ENCODE peak calls at places on chromosome 12, in seven cellular contexts. D is tibial nerve; M is stimulated activated CD8-positive, alpha-beta memory T cell treated with anti-CD3 and anti-CD28 coated beads, Interleukin-4, amount 100 ng/mL, for 48 hours; R is GM20000; F is NCI-H2081; N is ureter; P is LoVo. E is an unnamed sample.

GRCh38 chr12:6280053-6280469 is 30.4 kb upstream of the PLEKHG6 start:
- DNase-seq in D (peak), M (no peak), R (no peak), F (no peak), N (peak), P (peak), E (peak)

GRCh38 chr12:119780786-119781434 is 96.2 kb downstream of the CIT start:
- DNase-seq in D (peak), M (no peak), R (no peak), F (peak), N (no peak), P (peak), E (peak)

GRCh38 chr12:72815421-72815820 is 543.3 kb downstream of the TRHDE start:
- DNase-seq in D (no peak), M (no peak), R (no peak), F (no peak), N (no peak), P (no peak), E (no peak)

GRCh38 chr12:123269395-123269892 is 2.2 kb downstream of the CDK2AP1 start:
- DNase-seq in D (peak), M (peak), R (peak), F (no peak), N (peak), P (no peak), E (peak)

GRCh38 chr12:31756977-31757420 is 28.2 kb upstream of the AMN1 start:
- DNase-seq in D (no peak), M (no peak), R (no peak), F (no peak), N (no peak), P (peak), E (no peak)

GRCh38 chr12:51898506-51898905 is 8.8 kb upstream of the ACVRL1 start:
- DNase-seq in D (no peak), M (no peak), R (no peak), F (no peak), N (no peak), P (no peak), E (no peak)

GRCh38 chr12:591571-592505 is 71.4 kb downstream of the NINJ2 start:
- DNase-seq in D (no peak), M (no peak), R (no peak), F (no peak), N (no peak), P (no peak), E (no peak)

GRCh38 chr12:71268598-71268997 is 110.8 kb upstream of the TSPAN8 start:
- DNase-seq in D (no peak), M (no peak), R (no peak), F (no peak), N (no peak), P (no peak), E (no peak)

E was measured in adipocyte.